ENCODE peak calls at places on chromosomes 5 and 9, in eight cellular contexts. One of them, this sample, is unnamed.

GRCh38 chr9:137721899-137722298 is 103.1 kb downstream of the EHMT1 start:
- DNase-seq in stomach: no peak
- DNase-seq in sigmoid colon: no peak
- DNase-seq in tibial nerve: no peak
- DNase-seq in K562: no peak
- DNase-seq in A549: no peak
- DNase-seq in SK-N-SH: no peak
- DNase-seq in transverse colon: no peak
- DNase-seq in this sample: no peak

GRCh38 chr5:14316471-14316870 is 173.3 kb downstream of the TRIO start:
- DNase-seq in stomach: no peak
- DNase-seq in sigmoid colon: no peak
- DNase-seq in tibial nerve: no peak
- DNase-seq in K562: no peak
- DNase-seq in A549: no peak
- DNase-seq in SK-N-SH: no peak
- DNase-seq in transverse colon: no peak
- DNase-seq in this sample: no peak

GRCh38 chr9:121321039-121321503 is 49.0 kb downstream of the STOM start:
- DNase-seq in stomach: no peak
- DNase-seq in sigmoid colon: peak; percentile 74
- DNase-seq in tibial nerve: no peak
- DNase-seq in K562: no peak
- DNase-seq in A549: peak; percentile 36
- DNase-seq in SK-N-SH: no peak
- DNase-seq in transverse colon: no peak
- DNase-seq in this sample: no peak

GRCh38 chr5:57207681-57208080 is 33.8 kb downstream of the GPBP1 start:
- DNase-seq in stomach: no peak
- DNase-seq in sigmoid colon: peak; percentile 93
- DNase-seq in tibial nerve: no peak
- DNase-seq in K562: no peak
- DNase-seq in A549: no peak
- DNase-seq in SK-N-SH: no peak
- DNase-seq in transverse colon: peak; percentile 28
- DNase-seq in this sample: no peak

GRCh38 chr9:83062011-83062652 is 810 bp downstream of the RASEF start:
- DNase-seq in stomach: peak; percentile 80
- DNase-seq in sigmoid colon: no peak
- DNase-seq in tibial nerve: no peak
- DNase-seq in K562: no peak
- DNase-seq in A549: peak; percentile 61
- DNase-seq in SK-N-SH: peak; percentile 65
- DNase-seq in transverse colon: peak; percentile 64
- DNase-seq in this sample: peak; percentile 84

GRCh38 chr9:34396276-34397214 is 19.8 kb upstream of the MYORG start:
- DNase-seq in stomach: no peak
- DNase-seq in sigmoid colon: no peak
- DNase-seq in tibial nerve: no peak
- DNase-seq in K562: peak; percentile 44
- DNase-seq in A549: no peak
- DNase-seq in SK-N-SH: no peak
- DNase-seq in transverse colon: no peak
- DNase-seq in this sample: no peak

GRCh38 chr9:91179237-91180138 is 182.2 kb downstream of the AUH start:
- DNase-seq in stomach: peak; percentile 8
- DNase-seq in sigmoid colon: no peak
- DNase-seq in tibial nerve: no peak
- DNase-seq in K562: no peak
- DNase-seq in A549: no peak
- DNase-seq in SK-N-SH: no peak
- DNase-seq in transverse colon: peak; percentile 4
- DNase-seq in this sample: peak; percentile 80

GRCh38 chr5:57172466-57172961 is 1.3 kb upstream of the GPBP1 start:
- DNase-seq in stomach: no peak
- DNase-seq in sigmoid colon: no peak
- DNase-seq in tibial nerve: no peak
- DNase-seq in K562: no peak
- DNase-seq in A549: peak; percentile 33
- DNase-seq in SK-N-SH: peak; percentile 43
- DNase-seq in transverse colon: no peak
- DNase-seq in this sample: no peak

GRCh38 chr5:157918811-157919742 is 60.1 kb upstream of the CLINT1 start:
- DNase-seq in stomach: peak; percentile 33
- DNase-seq in sigmoid colon: no peak
- DNase-seq in tibial nerve: no peak
- DNase-seq in K562: peak; percentile 9
- DNase-seq in A549: peak; percentile 13
- DNase-seq in SK-N-SH: no peak
- DNase-seq in transverse colon: peak; percentile 72
- DNase-seq in this sample: no peak

GRCh38 chr5:173963107-173963506 is 25.9 kb upstream of the C5orf47 start:
- DNase-seq in stomach: no peak
- DNase-seq in sigmoid colon: no peak
- DNase-seq in tibial nerve: no peak
- DNase-seq in K562: no peak
- DNase-seq in A549: peak; percentile 36
- DNase-seq in SK-N-SH: no peak
- DNase-seq in transverse colon: no peak
- DNase-seq in this sample: no peak

GRCh38 chr9:38227656-38228055 is 158.6 kb upstream of the SHB start:
- DNase-seq in stomach: no peak
- DNase-seq in sigmoid colon: no peak
- DNase-seq in tibial nerve: no peak
- DNase-seq in K562: no peak
- DNase-seq in A549: no peak
- DNase-seq in SK-N-SH: peak; percentile 57
- DNase-seq in transverse colon: no peak
- DNase-seq in this sample: no peak

GRCh38 chr5:6587171-6587570 is 45.7 kb downstream of the NSUN2 start:
- DNase-seq in stomach: no peak
- DNase-seq in sigmoid colon: no peak
- DNase-seq in tibial nerve: no peak
- DNase-seq in K562: no peak
- DNase-seq in A549: no peak
- DNase-seq in SK-N-SH: no peak
- DNase-seq in transverse colon: no peak
- DNase-seq in this sample: no peak

GRCh38 chr5:138177936-138178515 is 404 bp downstream of the BRD8 start:
- DNase-seq in stomach: peak; percentile 31
- DNase-seq in sigmoid colon: no peak
- DNase-seq in tibial nerve: no peak
- DNase-seq in K562: peak; percentile 56
- DNase-seq in A549: peak; percentile 22
- DNase-seq in SK-N-SH: peak; percentile 55
- DNase-seq in transverse colon: peak; percentile 39
- DNase-seq in this sample: no peak

GRCh38 chr9:16143947-16144890 is 591.4 kb downstream of the CCDC171 start:
- DNase-seq in stomach: no peak
- DNase-seq in sigmoid colon: no peak
- DNase-seq in tibial nerve: no peak
- DNase-seq in K562: no peak
- DNase-seq in A549: no peak
- DNase-seq in SK-N-SH: no peak
- DNase-seq in transverse colon: no peak
- DNase-seq in this sample: no peak

GRCh38 chr9:128420060-128420650 is 502 bp upstream of the CERCAM start:
- DNase-seq in stomach: peak; percentile 74
- DNase-seq in sigmoid colon: peak; percentile 87
- DNase-seq in tibial nerve: peak; percentile 54
- DNase-seq in K562: peak; percentile 88
- DNase-seq in A549: peak; percentile 60
- DNase-seq in SK-N-SH: peak; percentile 96
- DNase-seq in transverse colon: peak; percentile 74
- DNase-seq in this sample: no peak

GRCh38 chr5:13985736-13986418 is 41.4 kb upstream of the DNAH5 start:
- DNase-seq in stomach: no peak
- DNase-seq in sigmoid colon: no peak
- DNase-seq in tibial nerve: no peak
- DNase-seq in K562: no peak
- DNase-seq in A549: peak; percentile 75
- DNase-seq in SK-N-SH: no peak
- DNase-seq in transverse colon: no peak
- DNase-seq in this sample: no peak

GRCh38 chr5:11724947-11725346 is 179.3 kb downstream of the CTNND2 start:
- DNase-seq in stomach: no peak
- DNase-seq in sigmoid colon: no peak
- DNase-seq in tibial nerve: no peak
- DNase-seq in K562: no peak
- DNase-seq in A549: no peak
- DNase-seq in SK-N-SH: no peak
- DNase-seq in transverse colon: no peak
- DNase-seq in this sample: no peak

GRCh38 chr5:57429513-57430120 is 53.0 kb downstream of the ACTBL2 start:
- DNase-seq in stomach: no peak
- DNase-seq in sigmoid colon: no peak
- DNase-seq in tibial nerve: no peak
- DNase-seq in K562: no peak
- DNase-seq in A549: no peak
- DNase-seq in SK-N-SH: no peak
- DNase-seq in transverse colon: no peak
- DNase-seq in this sample: peak; percentile 10

GRCh38 chr5:150511641-150512367 is 3.9 kb downstream of the NDST1 start:
- DNase-seq in stomach: peak; percentile 69
- DNase-seq in sigmoid colon: no peak
- DNase-seq in tibial nerve: no peak
- DNase-seq in K562: peak; percentile 67
- DNase-seq in A549: peak; percentile 75
- DNase-seq in SK-N-SH: peak; percentile 70
- DNase-seq in transverse colon: peak; percentile 93
- DNase-seq in this sample: no peak

GRCh38 chr5:95261369-95262175 is 23.3 kb downstream of the MCTP1 start:
- DNase-seq in stomach: no peak
- DNase-seq in sigmoid colon: no peak
- DNase-seq in tibial nerve: peak; percentile 64
- DNase-seq in K562: peak; percentile 31
- DNase-seq in A549: peak; percentile 36
- DNase-seq in SK-N-SH: no peak
- DNase-seq in transverse colon: no peak
- DNase-seq in this sample: no peak

GRCh38 chr5:72465601-72466563 is 41.3 kb downstream of the ZNF366 start:
- DNase-seq in stomach: no peak
- DNase-seq in sigmoid colon: no peak
- DNase-seq in tibial nerve: no peak
- DNase-seq in K562: no peak
- DNase-seq in A549: no peak
- DNase-seq in SK-N-SH: no peak
- DNase-seq in transverse colon: no peak
- DNase-seq in this sample: no peak

GRCh38 chr5:146188358-146188757 is 5.9 kb upstream of the LARS1 start:
- DNase-seq in stomach: no peak
- DNase-seq in sigmoid colon: no peak
- DNase-seq in tibial nerve: no peak
- DNase-seq in K562: no peak
- DNase-seq in A549: no peak
- DNase-seq in SK-N-SH: no peak
- DNase-seq in transverse colon: no peak
- DNase-seq in this sample: no peak

GRCh38 chr5:79436821-79437220 is 77.1 kb downstream of the HOMER1 start:
- DNase-seq in stomach: no peak
- DNase-seq in sigmoid colon: no peak
- DNase-seq in tibial nerve: no peak
- DNase-seq in K562: no peak
- DNase-seq in A549: no peak
- DNase-seq in SK-N-SH: no peak
- DNase-seq in transverse colon: no peak
- DNase-seq in this sample: no peak

GRCh38 chr5:176985516-176985915 is 21.1 kb downstream of the UIMC1 start:
- DNase-seq in stomach: no peak
- DNase-seq in sigmoid colon: no peak
- DNase-seq in tibial nerve: no peak
- DNase-seq in K562: no peak
- DNase-seq in A549: no peak
- DNase-seq in SK-N-SH: no peak
- DNase-seq in transverse colon: no peak
- DNase-seq in this sample: no peak

GRCh38 chr5:137575847-137576246 is 76.7 kb upstream of the SPOCK1 start:
- DNase-seq in stomach: no peak
- DNase-seq in sigmoid colon: no peak
- DNase-seq in tibial nerve: no peak
- DNase-seq in K562: no peak
- DNase-seq in A549: no peak
- DNase-seq in SK-N-SH: no peak
- DNase-seq in transverse colon: no peak
- DNase-seq in this sample: peak; percentile 62

GRCh38 chr9:138098908-138099791 is 221.6 kb downstream of the CACNA1B start:
- DNase-seq in stomach: peak; percentile 17
- DNase-seq in sigmoid colon: no peak
- DNase-seq in tibial nerve: no peak
- DNase-seq in K562: no peak
- DNase-seq in A549: no peak
- DNase-seq in SK-N-SH: peak; percentile 4
- DNase-seq in transverse colon: no peak
- DNase-seq in this sample: peak; percentile 89

GRCh38 chr5:96627792-96628191 is 34.4 kb upstream of the CAST start:
- DNase-seq in stomach: no peak
- DNase-seq in sigmoid colon: no peak
- DNase-seq in tibial nerve: no peak
- DNase-seq in K562: no peak
- DNase-seq in A549: peak; percentile 78
- DNase-seq in SK-N-SH: no peak
- DNase-seq in transverse colon: no peak
- DNase-seq in this sample: no peak
- H3K4me1 ChIP-seq in stomach: peaks cover 4% of the 10 kb centered on the region
- H3K4me1 ChIP-seq in sigmoid colon: no peaks in the 10 kb centered on the region
- H3K4me1 ChIP-seq in tibial nerve: no peaks in the 10 kb centered on the region
- H3K4me1 ChIP-seq in K562: no peaks in the 10 kb centered on the region
- H3K4me1 ChIP-seq in A549: peaks cover 58% of the 10 kb centered on the region
- H3K4me1 ChIP-seq in SK-N-SH: no peaks in the 10 kb centered on the region
- H3K4me1 ChIP-seq in transverse colon: no peaks in the 10 kb centered on the region
- H3K4me1 ChIP-seq in this sample: no peaks in the 10 kb centered on the region

GRCh38 chr5:179166171-179166885 is 106.2 kb downstream of the ZNF354C start:
- DNase-seq in stomach: no peak
- DNase-seq in sigmoid colon: peak; percentile 49
- DNase-seq in tibial nerve: no peak
- DNase-seq in K562: no peak
- DNase-seq in A549: no peak
- DNase-seq in SK-N-SH: no peak
- DNase-seq in transverse colon: no peak
- DNase-seq in this sample: no peak
- TF ChIP-seq EP300 in stomach: no peak
- TF ChIP-seq EP300 in sigmoid colon: no peak
- TF ChIP-seq EP300 in tibial nerve: no peak
- TF ChIP-seq EP300 in K562: no peak
- TF ChIP-seq EP300 in A549: no peak
- TF ChIP-seq EP300 in SK-N-SH: no peak
- TF ChIP-seq EP300 in transverse colon: no peak
- TF ChIP-seq EP300 in this sample: no peak

GRCh38 chr5:179268966-179269693 is 76.1 kb downstream of the ADAMTS2 start:
- DNase-seq in stomach: no peak
- DNase-seq in sigmoid colon: no peak
- DNase-seq in tibial nerve: no peak
- DNase-seq in K562: no peak
- DNase-seq in A549: no peak
- DNase-seq in SK-N-SH: no peak
- DNase-seq in transverse colon: peak; percentile 1
- DNase-seq in this sample: no peak
- H3K4me1 ChIP-seq in stomach: peaks cover 19% of the 10 kb centered on the region
- H3K4me1 ChIP-seq in sigmoid colon: peaks cover 57% of the 10 kb centered on the region
- H3K4me1 ChIP-seq in tibial nerve: no peaks in the 10 kb centered on the region
- H3K4me1 ChIP-seq in K562: no peaks in the 10 kb centered on the region
- H3K4me1 ChIP-seq in A549: no peaks in the 10 kb centered on the region
- H3K4me1 ChIP-seq in SK-N-SH: peaks cover 100% of the 10 kb centered on the region
- H3K4me1 ChIP-seq in transverse colon: peaks cover 7% of the 10 kb centered on the region
- H3K4me1 ChIP-seq in this sample: peaks cover 31% of the 10 kb centered on the region

GRCh38 chr9:93316726-93317494 is 133.0 kb downstream of the WNK2 start:
- DNase-seq in stomach: no peak
- DNase-seq in sigmoid colon: peak; percentile 49
- DNase-seq in tibial nerve: no peak
- DNase-seq in K562: no peak
- DNase-seq in A549: no peak
- DNase-seq in SK-N-SH: no peak
- DNase-seq in transverse colon: no peak
- DNase-seq in this sample: no peak
- TF ChIP-seq EP300 in stomach: no peak
- TF ChIP-seq EP300 in sigmoid colon: no peak
- TF ChIP-seq EP300 in tibial nerve: no peak
- TF ChIP-seq EP300 in K562: no peak
- TF ChIP-seq EP300 in A549: no peak
- TF ChIP-seq EP300 in SK-N-SH: no peak
- TF ChIP-seq EP300 in transverse colon: no peak
- TF ChIP-seq EP300 in this sample: no peak